ENCODE peak calls at places on chromosomes 13 and 19, in four cellular contexts. One of them, this sample, is unnamed.

GRCh38 chr19:13401388-13401787 is 104.9 kb downstream of the CACNA1A start:
- DNase-seq in T-helper 2 cell: no peak
- DNase-seq in dermis blood vessel endothelial cell: peak
- DNase-seq in GOT3: no peak
- DNase-seq in this sample: peak

GRCh38 chr13:20125129-20125782 is 35.6 kb downstream of the GJA3 start:
- DNase-seq in T-helper 2 cell: no peak
- DNase-seq in dermis blood vessel endothelial cell: peak
- DNase-seq in GOT3: no peak
- DNase-seq in this sample: no peak

GRCh38 chr13:21435710-21436151 is 23.4 kb downstream of the ZDHHC20 start:
- DNase-seq in T-helper 2 cell: peak
- DNase-seq in dermis blood vessel endothelial cell: peak
- DNase-seq in GOT3: no peak
- DNase-seq in this sample: no peak

GRCh38 chr19:28883241-28883693 is 329.7 kb downstream of the UQCRFS1 start:
- DNase-seq in dermis blood vessel endothelial cell: no peak
- DNase-seq in GOT3: no peak
- DNase-seq in T-helper 2 cell: no peak
- DNase-seq in this sample: no peak

GRCh38 chr13:30307966-30308290 is 577 bp upstream of the KATNAL1 start:
- DNase-seq in dermis blood vessel endothelial cell: no peak
- DNase-seq in GOT3: no peak
- DNase-seq in T-helper 2 cell: no peak
- DNase-seq in this sample: no peak

GRCh38 chr19:13463296-13463695 is 43.0 kb downstream of the CACNA1A start:
- DNase-seq in T-helper 2 cell: no peak
- DNase-seq in dermis blood vessel endothelial cell: peak
- DNase-seq in GOT3: no peak
- DNase-seq in this sample: no peak

GRCh38 chr19:38224014-38224862 is at the start of gene DPF1:
- DNase-seq in T-helper 2 cell: no peak
- DNase-seq in GOT3: peak
- DNase-seq in dermis blood vessel endothelial cell: peak
- DNase-seq in this sample: peak

GRCh38 chr13:73303858-73304257 is 245.1 kb downstream of the KLF5 start:
- DNase-seq in GOT3: no peak
- DNase-seq in dermis blood vessel endothelial cell: peak
- DNase-seq in T-helper 2 cell: no peak
- DNase-seq in this sample: no peak

GRCh38 chr19:32336259-32337111 is 8.9 kb upstream of the ZNF507 start:
- DNase-seq in T-helper 2 cell: no peak
- DNase-seq in dermis blood vessel endothelial cell: no peak
- DNase-seq in GOT3: no peak
- DNase-seq in this sample: no peak

GRCh38 chr19:17244618-17245534 is 843 bp downstream of the NR2F6 start:
- DNase-seq in T-helper 2 cell: no peak
- DNase-seq in GOT3: no peak
- DNase-seq in dermis blood vessel endothelial cell: no peak
- DNase-seq in this sample: no peak

GRCh38 chr13:105925496-105925895 is 610.0 kb downstream of the EFNB2 start:
- DNase-seq in T-helper 2 cell: no peak
- DNase-seq in dermis blood vessel endothelial cell: no peak
- DNase-seq in GOT3: no peak
- DNase-seq in this sample: no peak

GRCh38 chr13:112898786-112899617 is 70.0 kb upstream of the MCF2L start:
- DNase-seq in T-helper 2 cell: no peak
- DNase-seq in dermis blood vessel endothelial cell: no peak
- DNase-seq in GOT3: no peak
- DNase-seq in this sample: no peak

GRCh38 chr19:31838163-31838798 is 489.0 kb upstream of the TSHZ3 start:
- DNase-seq in GOT3: no peak
- DNase-seq in T-helper 2 cell: no peak
- DNase-seq in dermis blood vessel endothelial cell: no peak
- DNase-seq in this sample: no peak

GRCh38 chr13:88461272-88462009 is 790.3 kb downstream of the SLITRK5 start:
- DNase-seq in dermis blood vessel endothelial cell: no peak
- DNase-seq in T-helper 2 cell: no peak
- DNase-seq in GOT3: no peak
- DNase-seq in this sample: no peak

This sample was measured in NCI-H2029.